ENCODE peak calls at places on chromosomes 11 and 22, in eight cellular contexts. A is islet precursor cell; T is Kasumi-1; F is activated naive CD8-positive, alpha-beta T cell treated with anti-CD3 and anti-CD28 coated beads, Interleukin-2, amount 50 U/mL, for 24 hours; P is head of caudate nucleus; W is AG10803; K is hippocampal formation; Q is NAMALWA. E is an unnamed sample.

GRCh38 chr11:129743029-129743846 is 72.4 kb upstream of the TMEM45B start:
- DNase-seq in A (peak; percentile 87), T (no peak), F (no peak), P (no peak), W (no peak), K (no peak), Q (no peak), E (peak; percentile 65)

GRCh38 chr11:818396-819128 is at the start of gene PNPLA2:
- DNase-seq in A (no peak), T (no peak), F (no peak), P (no peak), W (peak; percentile 84), K (no peak), Q (no peak), E (no peak)

GRCh38 chr11:119482561-119483001 is 59.6 kb upstream of the THY1 start:
- DNase-seq in A (peak; percentile 43), T (no peak), F (no peak), P (no peak), W (no peak), K (no peak), Q (no peak), E (no peak)

GRCh38 chr22:28892175-28892731 is 8.9 kb downstream of the ZNRF3 start:
- DNase-seq in A (no peak), T (no peak), F (no peak), P (no peak), W (no peak), K (no peak), Q (no peak), E (no peak)

GRCh38 chr11:13043912-13044628 is 35.0 kb downstream of the RASSF10 start:
- DNase-seq in A (no peak), T (no peak), F (no peak), P (no peak), W (no peak), K (no peak), Q (no peak), E (no peak)

GRCh38 chr11:76148207-76148606 is 58.1 kb downstream of the WNT11 start:
- DNase-seq in A (no peak), T (no peak), F (no peak), P (no peak), W (no peak), K (no peak), Q (no peak), E (no peak)

GRCh38 chr11:28566643-28567042 is 458.5 kb downstream of the METTL15 start:
- DNase-seq in A (peak; percentile 99), T (no peak), F (no peak), P (peak; percentile 38), W (peak; percentile 90), K (peak; percentile 7), Q (no peak), E (peak; percentile 93)

GRCh38 chr11:34926101-34926830 is 9.8 kb downstream of the PDHX start:
- DNase-seq in A (no peak), T (peak; percentile 90), F (no peak), P (no peak), W (peak; percentile 61), K (no peak), Q (peak; percentile 69), E (no peak)

GRCh38 chr22:17754233-17754925 is 19.9 kb downstream of the BID start:
- DNase-seq in A (no peak), T (no peak), F (peak; percentile 53), P (no peak), W (no peak), K (no peak), Q (no peak), E (no peak)

GRCh38 chr11:44617671-44618461 is 52.4 kb downstream of the CD82 start:
- DNase-seq in A (peak; percentile 57), T (no peak), F (peak; percentile 1), P (peak; percentile 2), W (no peak), K (no peak), Q (no peak), E (no peak)

GRCh38 chr11:109037856-109038780 is 373.2 kb downstream of the DDX10 start:
- DNase-seq in A (no peak), T (no peak), F (no peak), P (peak; percentile 25), W (peak; percentile 99), K (no peak), Q (no peak), E (no peak)

GRCh38 chr11:126870021-126870420 is 130.5 kb downstream of the KIRREL3 start:
- DNase-seq in A (no peak), T (no peak), F (no peak), P (no peak), W (no peak), K (no peak), Q (no peak), E (no peak)

GRCh38 chr11:17554487-17554886 is 7.4 kb downstream of the OTOG start:
- DNase-seq in A (no peak), T (no peak), F (no peak), P (no peak), W (no peak), K (no peak), Q (peak; percentile 25), E (no peak)

GRCh38 chr11:108973402-108974119 is 308.7 kb downstream of the DDX10 start:
- DNase-seq in A (peak; percentile 81), T (no peak), F (no peak), P (no peak), W (peak; percentile 92), K (no peak), Q (no peak), E (no peak)

GRCh38 chr11:14065153-14065552 is 102.6 kb downstream of the SPON1 start:
- DNase-seq in A (no peak), T (no peak), F (peak; percentile 22), P (peak; percentile 55), W (no peak), K (no peak), Q (no peak), E (no peak)

GRCh38 chr11:47923667-47924066 is 56.7 kb upstream of the PTPRJ start:
- DNase-seq in A (no peak), T (no peak), F (no peak), P (no peak), W (peak; percentile 59), K (no peak), Q (no peak), E (no peak)

GRCh38 chr22:25700996-25701815 is 40.8 kb upstream of the MYO18B start:
- DNase-seq in A (no peak), T (no peak), F (no peak), P (peak; percentile 22), W (peak; percentile 67), K (peak; percentile 13), Q (no peak), E (no peak)

GRCh38 chr11:70719516-70719915 is 321.2 kb downstream of the CTTN start:
- DNase-seq in A (no peak), T (no peak), F (no peak), P (no peak), W (no peak), K (no peak), Q (no peak), E (no peak)

GRCh38 chr22:47591709-47592108 is 829.3 kb downstream of the TBC1D22A start:
- DNase-seq in A (no peak), T (no peak), F (no peak), P (no peak), W (no peak), K (no peak), Q (no peak), E (no peak)

GRCh38 chr11:96263361-96263763 is 79.6 kb downstream of the MAML2 start:
- DNase-seq in A (no peak), T (peak; percentile 54), F (no peak), P (no peak), W (peak; percentile 89), K (no peak), Q (no peak), E (no peak)

GRCh38 chr11:7657306-7658025 is 15.8 kb downstream of the CYB5R2 start:
- DNase-seq in A (peak; percentile 75), T (peak; percentile 74), F (no peak), P (peak; percentile 75), W (peak; percentile 80), K (peak; percentile 71), Q (peak; percentile 16), E (peak; percentile 80)

GRCh38 chr11:63508009-63508408 is 2.1 kb downstream of the LGALS12 start:
- DNase-seq in A (peak; percentile 78), T (peak; percentile 74), F (no peak), P (peak; percentile 81), W (no peak), K (peak; percentile 75), Q (peak; percentile 49), E (peak; percentile 84)

GRCh38 chr11:64920124-64920523 is 3.1 kb upstream of the ATG2A start:
- DNase-seq in A (no peak), T (no peak), F (no peak), P (no peak), W (no peak), K (no peak), Q (no peak), E (no peak)

GRCh38 chr11:132072880-132073213 is 702.4 kb downstream of the NTM start:
- DNase-seq in A (no peak), T (no peak), F (no peak), P (no peak), W (peak; percentile 78), K (no peak), Q (no peak), E (no peak)

GRCh38 chr11:122342089-122342749 is 226.2 kb upstream of the BLID start:
- DNase-seq in A (peak; percentile 12), T (peak; percentile 5), F (no peak), P (no peak), W (no peak), K (no peak), Q (no peak), E (no peak)